ENCODE peak calls at places on chromosome 12, in nine cellular contexts. P is SK-N-SH treated with all-trans-retinoic acid at 6 μM for 48 hours, Q is naive B cell, G is T-cell, T is DND-41, A is RWPE2, J is sciatic nerve, S is A549, W is upper lobe of right lung. H is an unnamed sample.

GRCh38 chr12:72323881-72324280 is 51.7 kb downstream of the TRHDE start:
- ATAC-seq in W (no peak), J (no peak), Q (no peak), P (no peak), T (no peak), G (no peak), S (no peak), A (no peak), H (no peak)

GRCh38 chr12:95443458-95443857 is 30.5 kb upstream of the METAP2 start:
- ATAC-seq in J (no peak), G (no peak), W (no peak), T (no peak), S (no peak), P (no peak), Q (no peak), A (no peak), H (no peak)

GRCh38 chr12:105170139-105170538 is 62.6 kb downstream of the WASHC4 start:
- ATAC-seq in G (no peak), A (no peak), T (no peak), Q (no peak), S (no peak), J (no peak), P (no peak), W (no peak), H (no peak)

GRCh38 chr12:26830358-26830757 is 2.6 kb downstream of the ITPR2 start:
- ATAC-seq in J (no peak), S (no peak), P (no peak), G (no peak), Q (no peak), A (no peak), W (no peak), T (no peak), H (no peak)

GRCh38 chr12:90098132-90098779 is 389.6 kb upstream of the ATP2B1 start:
- ATAC-seq in J (peak), A (no peak), W (peak), Q (peak), P (peak), G (no peak), S (no peak), T (peak), H (no peak)

GRCh38 chr12:13144266-13144828 is 40.9 kb upstream of the GSG1 start:
- ATAC-seq in T (no peak), Q (no peak), J (no peak), A (no peak), P (no peak), W (peak), G (peak), S (no peak), H (no peak)

GRCh38 chr12:63228853-63229252 is 77.9 kb upstream of the AVPR1A start:
- ATAC-seq in S (no peak), G (no peak), J (no peak), T (no peak), P (no peak), W (no peak), Q (no peak), A (no peak), H (no peak)

GRCh38 chr12:8823565-8824300 is 1.3 kb downstream of the A2ML1 start:
- ATAC-seq in Q (no peak), T (no peak), G (no peak), P (peak), A (no peak), S (peak), J (peak), W (peak), H (peak)

GRCh38 chr12:48824112-48824511 is 5.8 kb downstream of the CACNB3 start:
- ATAC-seq in S (no peak), T (no peak), G (peak), A (peak), P (no peak), Q (no peak), W (peak), J (no peak), H (no peak)

GRCh38 chr12:120833849-120834248 is 70.3 kb downstream of the SPPL3 start:
- ATAC-seq in G (no peak), Q (no peak), J (no peak), W (no peak), P (no peak), S (no peak), A (no peak), T (peak), H (no peak)

GRCh38 chr12:106461730-106462129 is 104.2 kb downstream of the POLR3B start:
- ATAC-seq in J (no peak), W (no peak), G (no peak), T (no peak), P (no peak), A (no peak), Q (no peak), S (no peak), H (no peak)

GRCh38 chr12:47689215-47689614 is 16.6 kb downstream of the RPAP3 start:
- ATAC-seq in Q (no peak), G (no peak), A (no peak), P (no peak), J (no peak), W (no peak), T (no peak), S (no peak), H (no peak)

GRCh38 chr12:22046090-22046967 is at the start of gene CMAS:
- ATAC-seq in S (peak), A (peak), P (peak), T (peak), J (peak), Q (peak), W (peak), G (peak), H (peak)

GRCh38 chr12:111607239-111607638 is 8.1 kb upstream of the ATXN2 start:
- ATAC-seq in J (no peak), W (no peak), Q (no peak), S (peak), A (no peak), G (no peak), T (no peak), P (no peak), H (no peak)

GRCh38 chr12:47121146-47121545 is 41.4 kb upstream of the AMIGO2 start:
- ATAC-seq in A (peak), J (no peak), G (no peak), Q (no peak), S (no peak), W (no peak), T (no peak), P (no peak), H (no peak)

H was measured in stimulated activated memory B cell treated with anti-CD40 and anti-IgM and Interleukin-4, amounts not matched to agents 10 μg/mL and 1 μg/mL and 100 μg/mL, for 72 hours.